ENCODE peak calls at places on chromosomes 16 and 17, in four cellular contexts. I, X, L and A are unnamed samples.

GRCh38 chr17:41982026-41982989 is 15.7 kb downstream of the CNP start:
- DNase-seq in L (no peak), I (no peak), X (no peak), A (no peak)

GRCh38 chr17:29555840-29556239 is 11.0 kb downstream of the ABHD15 start:
- DNase-seq in I (no peak), X (no peak), L (no peak), A (no peak)

GRCh38 chr16:23570992-23571632 is 13.6 kb downstream of the UBFD1 start:
- DNase-seq in L (no peak), I (no peak), X (no peak), A (no peak)

GRCh38 chr17:39642675-39643074 is 5.7 kb downstream of the STARD3 start:
- DNase-seq in I (no peak), L (no peak), X (no peak), A (no peak)

GRCh38 chr17:19263621-19264010 is 26.4 kb downstream of the EPN2 start:
- DNase-seq in I (no peak), X (no peak), L (no peak), A (peak)

GRCh38 chr17:58112970-58113631 is 29.9 kb downstream of the DYNLL2 start:
- DNase-seq in L (peak), X (peak), I (peak), A (peak)

GRCh38 chr16:48318630-48319029 is 66.6 kb downstream of the SIAH1 start:
- DNase-seq in I (peak), L (no peak), X (no peak), A (no peak)

GRCh38 chr16:89210904-89211515 is 6.5 kb upstream of the ZNF778 start:
- DNase-seq in I (no peak), L (no peak), X (no peak), A (no peak)

GRCh38 chr16:12775689-12776236 is 27.9 kb downstream of the CPPED1 start:
- DNase-seq in X (no peak), I (no peak), L (no peak), A (no peak)

GRCh38 chr16:56626685-56627084 is 1.1 kb downstream of the MT1E start:
- DNase-seq in I (no peak), X (no peak), L (no peak), A (no peak)

GRCh38 chr16:50279142-50279865 is 13.0 kb downstream of the ADCY7 start:
- DNase-seq in I (no peak), L (no peak), X (no peak), A (no peak)

GRCh38 chr17:7393613-7394451 is 493 bp downstream of the PLSCR3 start:
- DNase-seq in L (no peak), X (no peak), I (peak), A (no peak)

GRCh38 chr16:89132194-89133005 is 38.7 kb downstream of the ACSF3 start:
- DNase-seq in I (no peak), L (no peak), X (no peak), A (no peak)

GRCh38 chr16:49860593-49860992 is 4.7 kb upstream of the ZNF423 start:
- DNase-seq in L (no peak), I (no peak), X (no peak), A (no peak)

GRCh38 chr16:14364386-14365199 is 265.5 kb downstream of the PARN start:
- DNase-seq in I (peak), X (no peak), L (peak), A (peak)

GRCh38 chr16:88084881-88085280 is 133.6 kb downstream of the BANP start:
- DNase-seq in I (no peak), X (no peak), L (no peak), A (no peak)

GRCh38 chr16:2029350-2029749 is 2.6 kb downstream of the NHERF2 start:
- DNase-seq in L (no peak), I (peak), X (no peak), A (no peak)